ENCODE peak calls at places on chromosomes 4 and X, in ten cellular contexts. L is NCI-H1092, Q is AG04449, I is IMR-90, M is HTR-8/SVneo, V is ureter, D is K562, R is GM04503, U is pons, X is NCI-H2081. O is an unnamed sample.

GRCh38 chr4:156594619-156595018 is 377.0 kb downstream of the PDGFC start:
- DNase-seq in D (no peak), M (no peak), U (peak), Q (no peak), L (no peak), R (no peak), I (no peak), V (peak), X (peak), O (peak)

GRCh38 chrX:39690541-39691415 is 407.0 kb downstream of the BCOR start:
- DNase-seq in U (no peak), Q (no peak), D (no peak), L (peak), V (no peak), M (no peak), X (no peak), I (no peak), R (no peak), O (no peak)

GRCh38 chr4:24763631-24764302 is 31.6 kb upstream of the SOD3 start:
- DNase-seq in I (peak), U (no peak), L (no peak), V (peak), Q (no peak), D (no peak), M (peak), R (no peak), X (no peak), O (no peak)

GRCh38 chr4:175087156-175087555 is 169.0 kb downstream of the ADAM29 start:
- DNase-seq in I (no peak), U (no peak), Q (no peak), M (no peak), D (no peak), R (no peak), X (no peak), V (no peak), L (no peak), O (no peak)

GRCh38 chr4:1793940-1794808 is 1.1 kb downstream of the FGFR3 start:
- DNase-seq in R (no peak), U (no peak), I (no peak), X (no peak), L (no peak), M (peak), D (peak), V (no peak), Q (no peak), O (no peak)

GRCh38 chrX:40581333-40581910 is 652 bp downstream of the ATP6AP2 start:
- DNase-seq in R (no peak), D (no peak), U (no peak), I (peak), V (no peak), Q (no peak), X (no peak), M (no peak), L (no peak), O (no peak)

GRCh38 chr4:146975535-146975934 is 29.9 kb upstream of the TTC29 start:
- DNase-seq in V (no peak), M (no peak), D (no peak), X (no peak), U (no peak), L (no peak), R (no peak), I (no peak), Q (no peak), O (peak)

GRCh38 chr4:74365761-74366160 is 816 bp downstream of the EREG start:
- DNase-seq in U (no peak), V (no peak), Q (no peak), R (no peak), L (peak), X (peak), I (no peak), D (peak), M (no peak), O (peak)

GRCh38 chrX:49041683-49042529 is 1.3 kb downstream of the TFE3 start:
- DNase-seq in X (no peak), R (no peak), D (no peak), V (no peak), M (no peak), L (no peak), U (no peak), I (peak), Q (no peak), O (no peak)

GRCh38 chr4:162163892-162164759 is at the start of gene FSTL5:
- DNase-seq in X (peak), U (peak), D (peak), M (peak), Q (no peak), L (peak), R (no peak), V (peak), I (peak), O (peak)

GRCh38 chr4:182879913-182880312 is 37.3 kb downstream of the DCTD start:
- DNase-seq in R (no peak), D (no peak), U (no peak), M (no peak), I (no peak), X (no peak), L (no peak), Q (no peak), V (no peak), O (no peak)

GRCh38 chr4:41600243-41600642 is 62.3 kb downstream of the LIMCH1 start:
- DNase-seq in X (peak), V (no peak), R (no peak), I (no peak), M (no peak), Q (no peak), U (no peak), D (no peak), L (no peak), O (no peak)

GRCh38 chr4:11028334-11028733 is 343.8 kb upstream of the CLNK start:
- DNase-seq in I (no peak), U (no peak), Q (no peak), D (no peak), R (no peak), L (no peak), M (no peak), X (no peak), V (no peak), O (no peak)

GRCh38 chr4:189202869-189203271 is 737.8 kb upstream of the FRG1 start:
- DNase-seq in D (no peak), R (no peak), L (no peak), X (no peak), I (peak), V (no peak), M (peak), Q (peak), U (no peak), O (no peak)

GRCh38 chr4:113958766-113959540 is 20.5 kb downstream of the ARSJ start:
- DNase-seq in U (no peak), V (no peak), D (no peak), M (peak), X (peak), I (peak), R (peak), L (peak), Q (peak), O (peak)

GRCh38 chrX:111164728-111165127 is 68.7 kb downstream of the PAK3 start:
- DNase-seq in U (no peak), D (peak), M (no peak), R (no peak), Q (no peak), I (peak), V (no peak), X (peak), L (no peak), O (no peak)

GRCh38 chr4:6709230-6710114 is at the start of gene MRFAP1L1:
- DNase-seq in Q (peak), I (peak), V (peak), X (peak), M (peak), L (peak), D (peak), U (peak), R (peak), O (peak)

GRCh38 chr4:3489451-3489962 is 26.4 kb downstream of the DOK7 start:
- DNase-seq in V (no peak), M (no peak), U (no peak), X (no peak), Q (no peak), D (no peak), R (no peak), I (no peak), L (no peak), O (no peak)

GRCh38 chr4:184979461-184980124 is 38.7 kb upstream of the HELT start:
- DNase-seq in M (no peak), I (no peak), X (no peak), U (no peak), R (no peak), D (no peak), Q (no peak), V (no peak), L (no peak), O (no peak)

GRCh38 chr4:164748375-164748774 is 5.6 kb upstream of the SMIM31 start:
- DNase-seq in I (peak), D (no peak), X (peak), M (peak), L (no peak), R (no peak), Q (no peak), V (no peak), U (peak), O (no peak)

GRCh38 chr4:182888894-182889293 is 28.3 kb downstream of the DCTD start:
- DNase-seq in U (no peak), X (no peak), I (no peak), D (no peak), M (no peak), V (no peak), Q (no peak), L (no peak), R (no peak), O (no peak)

GRCh38 chrX:120761810-120762209 is 113.9 kb downstream of the CT47B1 start:
- DNase-seq in Q (peak), V (no peak), X (no peak), R (peak), D (no peak), M (no peak), U (no peak), L (no peak), I (peak), O (no peak)

GRCh38 chrX:16822723-16823122 is 36.5 kb downstream of the TXLNG start:
- DNase-seq in V (no peak), I (peak), M (no peak), Q (no peak), D (no peak), U (no peak), X (no peak), R (peak), L (no peak), O (no peak)

GRCh38 chr4:8724436-8725070 is 132.0 kb downstream of the CPZ start:
- DNase-seq in X (no peak), Q (no peak), V (peak), D (no peak), U (no peak), I (no peak), R (no peak), M (no peak), L (no peak), O (no peak)

GRCh38 chrX:41317487-41318208 is 16.3 kb upstream of the DDX3X start:
- DNase-seq in U (no peak), V (no peak), X (no peak), M (no peak), R (no peak), I (no peak), Q (no peak), D (no peak), L (no peak), O (no peak)

GRCh38 chr4:117137143-117137542 is 51.8 kb upstream of the TRAM1L1 start:
- DNase-seq in D (no peak), U (no peak), L (no peak), R (peak), I (peak), M (no peak), Q (peak), X (no peak), V (no peak), O (no peak)

GRCh38 chr4:82499705-82500104 is 62.1 kb downstream of the TMEM150C start:
- DNase-seq in U (no peak), L (peak), R (no peak), V (no peak), I (no peak), X (peak), Q (no peak), M (no peak), D (no peak), O (no peak)

GRCh38 chr4:188971125-188971524 is 831.9 kb downstream of the TRIML1 start:
- DNase-seq in X (peak), U (peak), Q (no peak), D (no peak), R (no peak), M (peak), I (peak), L (peak), V (no peak), O (no peak)

GRCh38 chrX:13774696-13775095 is 40.1 kb downstream of the OFD1 start:
- DNase-seq in D (no peak), L (peak), R (no peak), Q (no peak), X (no peak), U (no peak), I (peak), M (no peak), V (no peak), O (no peak)

GRCh38 chr4:15677507-15677988 is 4.1 kb upstream of the FAM200B start:
- DNase-seq in L (no peak), Q (no peak), I (peak), M (no peak), X (peak), D (no peak), U (no peak), R (no peak), V (no peak), O (no peak)

GRCh38 chr4:26452565-26453531 is 37.4 kb downstream of the CCKAR start:
- DNase-seq in Q (no peak), M (no peak), U (no peak), I (no peak), R (no peak), L (peak), D (no peak), V (no peak), X (peak), O (no peak)

GRCh38 chr4:150863456-150863855 is 151.6 kb downstream of the LRBA start:
- DNase-seq in D (no peak), R (no peak), I (no peak), X (no peak), L (no peak), U (no peak), V (no peak), Q (no peak), M (no peak), O (no peak)

GRCh38 chr4:101349346-101350064 is 2.2 kb upstream of the PPP3CA start:
- DNase-seq in V (peak), L (peak), X (peak), M (no peak), U (no peak), R (no peak), I (no peak), D (no peak), Q (no peak), O (peak)

GRCh38 chrX:108735087-108735679 is 1.2 kb downstream of the IRS4 start:
- DNase-seq in L (no peak), V (no peak), R (no peak), U (no peak), X (peak), M (no peak), D (no peak), Q (no peak), I (no peak), O (no peak)

GRCh38 chr4:140260227-140260626 is 106.2 kb upstream of the MAML3 start:
- DNase-seq in D (no peak), U (no peak), Q (no peak), I (peak), M (peak), L (no peak), R (peak), X (no peak), V (no peak), O (no peak)

GRCh38 chrX:97616883-97617510 is 733.3 kb downstream of the RPA4 start:
- DNase-seq in D (no peak), M (no peak), U (no peak), R (peak), I (peak), X (no peak), L (no peak), Q (peak), V (peak), O (no peak)

GRCh38 chrX:10098235-10098819 is 58.4 kb upstream of the CLCN4 start:
- DNase-seq in Q (no peak), R (no peak), X (no peak), I (no peak), L (no peak), V (no peak), D (no peak), M (no peak), U (no peak), O (no peak)

GRCh38 chr4:17385403-17385802 is 126.5 kb downstream of the QDPR start:
- DNase-seq in X (no peak), U (peak), Q (no peak), D (peak), V (no peak), I (peak), L (no peak), M (no peak), R (no peak), O (no peak)

GRCh38 chr4:42417491-42417890 is 20.2 kb downstream of the SHISA3 start:
- DNase-seq in M (no peak), U (no peak), X (no peak), D (no peak), V (no peak), R (no peak), Q (no peak), I (peak), L (no peak), O (no peak)